ENCODE peak calls at places on chromosomes 13 and 19, in seven cellular contexts. J is NCI-H446; A is activated T-helper 9 cell treated with anti-CD3 and anti-CD28 coated beads, Interleukin-2, amount 50 U/mL, for 16 hours; E is epithelial cell of esophagus; S is T-helper 1 cell; F is AG09319; B is NCI-H1105 treated with DMSO at 0.1 percent for 48 hours. H is an unnamed sample.

GRCh38 chr19:54208784-54209057 is 8.1 kb downstream of the RPS9 start:
- DNase-seq in J (no peak), A (no peak), E (peak), S (no peak), F (no peak), B (no peak), H (no peak)

GRCh38 chr19:58328999-58329398 is 2.2 kb downstream of the ZSCAN22 start:
- DNase-seq in J (no peak), A (no peak), E (no peak), S (no peak), F (no peak), B (peak), H (no peak)

GRCh38 chr19:38433268-38433733 is at the start of gene RYR1:
- DNase-seq in J (no peak), A (peak), E (peak), S (no peak), F (no peak), B (no peak), H (no peak)

GRCh38 chr13:95185851-95186250 is 115.4 kb downstream of the ABCC4 start:
- DNase-seq in J (no peak), A (peak), E (no peak), S (peak), F (no peak), B (no peak), H (peak)

GRCh38 chr19:40585677-40586422 is 9.2 kb downstream of the SHKBP1 start:
- DNase-seq in J (no peak), A (no peak), E (peak), S (no peak), F (no peak), B (no peak), H (no peak)

GRCh38 chr19:3075605-3076431 is 13.5 kb upstream of the TLE5 start:
- DNase-seq in J (peak), A (peak), E (peak), S (peak), F (no peak), B (peak), H (peak)

GRCh38 chr13:73513751-73514150 is 454.9 kb downstream of the KLF5 start:
- DNase-seq in J (no peak), A (no peak), E (peak), S (no peak), F (no peak), B (no peak), H (no peak)

GRCh38 chr13:83975668-83976165 is 93.4 kb upstream of the SLITRK1 start:
- DNase-seq in J (no peak), A (no peak), E (no peak), S (no peak), F (no peak), B (no peak), H (no peak)

GRCh38 chr19:1522061-1522460 is 1.8 kb upstream of the PLK5 start:
- DNase-seq in J (no peak), A (no peak), E (no peak), S (no peak), F (no peak), B (no peak), H (no peak)

GRCh38 chr13:113647351-113648217 is 10.4 kb downstream of the ATP4B start:
- DNase-seq in J (no peak), A (no peak), E (peak), S (no peak), F (no peak), B (peak), H (no peak)

GRCh38 chr13:52414051-52414450 is 8.1 kb upstream of the THSD1 start:
- DNase-seq in J (no peak), A (no peak), E (peak), S (no peak), F (no peak), B (no peak), H (no peak)

GRCh38 chr13:95354680-95355487 is 53.6 kb upstream of the ABCC4 start:
- DNase-seq in J (no peak), A (no peak), E (no peak), S (no peak), F (no peak), B (no peak), H (no peak)

GRCh38 chr13:113018676-113019465 is 49.9 kb downstream of the MCF2L start:
- DNase-seq in J (no peak), A (no peak), E (no peak), S (no peak), F (no peak), B (no peak), H (no peak)

GRCh38 chr19:34416021-34416545 is 11.9 kb downstream of the PDCD2L start:
- DNase-seq in J (no peak), A (no peak), E (peak), S (no peak), F (no peak), B (no peak), H (no peak)

GRCh38 chr13:101415358-101416174 is 742 bp downstream of the NALCN start:
- DNase-seq in J (no peak), A (no peak), E (no peak), S (peak), F (no peak), B (no peak), H (no peak)

GRCh38 chr19:1074512-1075283 is 7.7 kb downstream of the ARHGAP45 start:
- DNase-seq in J (peak), A (peak), E (no peak), S (peak), F (no peak), B (peak), H (peak)

GRCh38 chr19:2055871-2056809 is 5.1 kb upstream of the MKNK2 start:
- DNase-seq in J (no peak), A (no peak), E (peak), S (no peak), F (peak), B (no peak), H (no peak)

GRCh38 chr13:30616927-30617314 is 799 bp upstream of the USPL1 start:
- DNase-seq in J (peak), A (peak), E (peak), S (peak), F (peak), B (peak), H (peak)

GRCh38 chr19:1237754-1238372 is at the start of gene CBARP:
- DNase-seq in J (no peak), A (no peak), E (no peak), S (no peak), F (no peak), B (peak), H (no peak)

GRCh38 chr19:58572818-58573657 is at the start of gene MZF1:
- DNase-seq in J (no peak), A (peak), E (peak), S (peak), F (peak), B (no peak), H (no peak)

GRCh38 chr13:43942301-43942700 is 62.6 kb downstream of the LACC1 start:
- DNase-seq in J (no peak), A (no peak), E (no peak), S (no peak), F (no peak), B (no peak), H (no peak)

GRCh38 chr13:52353116-52353718 is 52.8 kb downstream of the THSD1 start:
- DNase-seq in J (no peak), A (no peak), E (peak), S (no peak), F (peak), B (no peak), H (no peak)

GRCh38 chr19:19552811-19553210 is 14.7 kb downstream of the CILP2 start:
- DNase-seq in J (no peak), A (no peak), E (peak), S (no peak), F (no peak), B (no peak), H (no peak)

GRCh38 chr13:43784491-43784890 is 2.3 kb downstream of the ENOX1 start:
- DNase-seq in J (no peak), A (no peak), E (no peak), S (no peak), F (no peak), B (no peak), H (no peak)

GRCh38 chr19:3533020-3533408 is 6.0 kb upstream of the TEKTIP1 start:
- DNase-seq in J (no peak), A (no peak), E (no peak), S (no peak), F (no peak), B (no peak), H (no peak)

GRCh38 chr19:38718747-38719543 is 25.3 kb downstream of the CAPN12 start:
- DNase-seq in J (no peak), A (no peak), E (no peak), S (no peak), F (no peak), B (no peak), H (no peak)

GRCh38 chr13:101049166-101049850 is 367.0 kb downstream of the NALCN start:
- DNase-seq in J (no peak), A (no peak), E (peak), S (no peak), F (no peak), B (no peak), H (no peak)

GRCh38 chr19:7679017-7679720 is 1.5 kb upstream of the TRAPPC5 start:
- DNase-seq in J (no peak), A (peak), E (peak), S (peak), F (no peak), B (peak), H (peak)

GRCh38 chr19:1754651-1755466 is 1.6 kb downstream of the ONECUT3 start:
- DNase-seq in J (no peak), A (no peak), E (peak), S (no peak), F (no peak), B (no peak), H (no peak)

GRCh38 chr13:50122465-50122864 is 107.2 kb downstream of the KCNRG start:
- DNase-seq in J (no peak), A (no peak), E (no peak), S (no peak), F (no peak), B (no peak), H (no peak)

GRCh38 chr13:82147526-82147925 is 1734.7 kb downstream of the SLITRK1 start:
- DNase-seq in J (no peak), A (no peak), E (peak), S (no peak), F (no peak), B (no peak), H (no peak)

GRCh38 chr19:48296963-48297734 is 27.3 kb downstream of the ZNF114 start:
- DNase-seq in J (no peak), A (no peak), E (no peak), S (no peak), F (no peak), B (no peak), H (no peak)

GRCh38 chr19:7636691-7637373 is at the start of gene STXBP2:
- DNase-seq in J (no peak), A (peak), E (peak), S (peak), F (no peak), B (peak), H (peak)

GRCh38 chr19:55809381-55810058 is 22.3 kb downstream of the NLRP11 start:
- DNase-seq in J (peak), A (no peak), E (peak), S (no peak), F (no peak), B (peak), H (no peak)

GRCh38 chr19:12095111-12095790 is 30.7 kb downstream of the ZNF844 start:
- DNase-seq in J (no peak), A (no peak), E (no peak), S (no peak), F (no peak), B (no peak), H (no peak)

GRCh38 chr13:107867701-107868661 is 347.4 kb downstream of the LIG4 start:
- DNase-seq in J (peak), A (no peak), E (peak), S (no peak), F (no peak), B (peak), H (no peak)

GRCh38 chr19:45076029-45076850 is at the start of gene ZNF296:
- DNase-seq in J (peak), A (peak), E (peak), S (peak), F (no peak), B (peak), H (peak)

GRCh38 chr13:20713751-20714150 is 10.3 kb downstream of the IL17D start:
- DNase-seq in J (no peak), A (no peak), E (no peak), S (no peak), F (no peak), B (no peak), H (no peak)

GRCh38 chr13:27171244-27171829 is at the start of gene USP12:
- DNase-seq in J (no peak), A (peak), E (no peak), S (peak), F (no peak), B (no peak), H (no peak)